ENCODE peak calls at places on chromosomes 16 and 17, in nine cellular contexts. X, Z, H, G, V, W, L, J and K are unnamed samples. For H3K4me1, the result is how much of the 10 kb centered on the place peaks cover.

GRCh38 chr17:42682400-42683384 is at the start of gene CNTNAP1:
- DNase-seq in L (peak), H (peak), G (peak), W (peak), J (peak), Z (no peak), V (no peak), X (peak), K (no peak)

GRCh38 chr16:70695351-70696070 is 9.7 kb upstream of the MTSS2 start:
- DNase-seq in X (no peak), G (peak), W (peak), V (peak), L (peak), Z (no peak), H (peak), J (no peak), K (no peak)

GRCh38 chr16:17578921-17579876 is 108.4 kb upstream of the XYLT1 start:
- DNase-seq in G (peak), V (peak), Z (no peak), X (peak), L (peak), H (peak), J (peak), W (peak), K (peak)

GRCh38 chr17:45838751-45839150 is 5.9 kb upstream of the SPPL2C start:
- DNase-seq in G (no peak), W (no peak), X (no peak), V (no peak), L (no peak), H (no peak), Z (no peak), J (no peak), K (no peak)

GRCh38 chr17:978110-979093 is 1.2 kb downstream of the NXN start:
- DNase-seq in G (peak), H (no peak), V (no peak), J (peak), X (peak), L (peak), W (peak), Z (no peak), K (peak)

GRCh38 chr16:21634216-21634615 is 18.2 kb downstream of the IGSF6 start:
- DNase-seq in G (no peak), J (no peak), X (no peak), V (no peak), H (no peak), L (no peak), W (peak), Z (no peak), K (no peak)

GRCh38 chr17:9817086-9817485 is 4.8 kb downstream of the GSG1L2 start:
- DNase-seq in H (peak), W (peak), L (no peak), X (no peak), Z (no peak), G (peak), V (no peak), J (peak), K (no peak)

GRCh38 chr16:87581867-87582220 is 20.5 kb upstream of the JPH3 start:
- DNase-seq in J (peak), H (peak), G (no peak), V (no peak), L (peak), X (peak), Z (no peak), W (peak), K (no peak)

GRCh38 chr16:83310816-83311215 is 497.0 kb upstream of the HSBP1 start:
- DNase-seq in X (no peak), W (no peak), H (no peak), G (no peak), V (no peak), Z (no peak), L (no peak), J (no peak), K (no peak)

GRCh38 chr17:15508466-15508865 is 41.0 kb upstream of the CDRT4 start:
- DNase-seq in L (no peak), H (no peak), J (no peak), V (no peak), X (no peak), G (no peak), W (no peak), Z (no peak), K (no peak)

GRCh38 chr16:3317315-3317999 is 12.2 kb downstream of the ZNF75A start:
- DNase-seq in W (no peak), X (no peak), V (no peak), L (no peak), Z (no peak), G (peak), H (no peak), J (peak), K (no peak)

GRCh38 chr17:2144701-2145100 is 89.8 kb downstream of the HIC1 start:
- DNase-seq in X (no peak), L (no peak), G (no peak), J (no peak), Z (no peak), V (no peak), H (no peak), W (no peak), K (no peak)

GRCh38 chr16:2529961-2530628 is 1.1 kb downstream of the CEMP1 start:
- DNase-seq in H (no peak), W (no peak), V (no peak), L (no peak), X (peak), J (no peak), G (no peak), Z (peak), K (peak)

GRCh38 chr16:11686713-11687112 is 18.5 kb downstream of the SNN start:
- DNase-seq in H (no peak), L (no peak), Z (no peak), V (no peak), W (no peak), J (no peak), X (no peak), G (no peak), K (no peak)

GRCh38 chr17:77281024-77281903 is 140.5 kb downstream of the SEC14L1 start:
- DNase-seq in W (peak), G (peak), X (no peak), H (peak), L (peak), Z (peak), V (peak), J (peak), K (peak)

GRCh38 chr16:86874141-86874540 is 295.8 kb downstream of the FOXL1 start:
- DNase-seq in V (no peak), J (peak), X (peak), W (peak), H (no peak), L (no peak), Z (no peak), G (peak), K (no peak)

GRCh38 chr16:24737391-24737871 is 8.0 kb downstream of the TNRC6A start:
- DNase-seq in J (peak), H (no peak), G (no peak), L (no peak), Z (no peak), V (no peak), W (no peak), X (no peak), K (no peak)

GRCh38 chr17:68456529-68457167 is 648 bp downstream of the WIPI1 start:
- DNase-seq in H (peak), Z (peak), W (peak), G (peak), X (peak), V (no peak), J (peak), L (peak), K (no peak)

GRCh38 chr17:64103751-64104364 is 26.1 kb downstream of the ERN1 start:
- DNase-seq in Z (no peak), V (no peak), X (no peak), L (no peak), H (no peak), J (no peak), G (no peak), W (no peak), K (no peak)

GRCh38 chr17:60851181-60851580 is 173.5 kb downstream of the BCAS3 start:
- DNase-seq in W (no peak), V (no peak), J (no peak), H (no peak), Z (no peak), L (no peak), G (no peak), X (no peak), K (no peak)

GRCh38 chr16:3982216-3982615 is 101.7 kb upstream of the CREBBP start:
- DNase-seq in L (no peak), X (no peak), G (no peak), Z (no peak), V (no peak), W (no peak), H (peak), J (no peak), K (no peak)

DNA sequence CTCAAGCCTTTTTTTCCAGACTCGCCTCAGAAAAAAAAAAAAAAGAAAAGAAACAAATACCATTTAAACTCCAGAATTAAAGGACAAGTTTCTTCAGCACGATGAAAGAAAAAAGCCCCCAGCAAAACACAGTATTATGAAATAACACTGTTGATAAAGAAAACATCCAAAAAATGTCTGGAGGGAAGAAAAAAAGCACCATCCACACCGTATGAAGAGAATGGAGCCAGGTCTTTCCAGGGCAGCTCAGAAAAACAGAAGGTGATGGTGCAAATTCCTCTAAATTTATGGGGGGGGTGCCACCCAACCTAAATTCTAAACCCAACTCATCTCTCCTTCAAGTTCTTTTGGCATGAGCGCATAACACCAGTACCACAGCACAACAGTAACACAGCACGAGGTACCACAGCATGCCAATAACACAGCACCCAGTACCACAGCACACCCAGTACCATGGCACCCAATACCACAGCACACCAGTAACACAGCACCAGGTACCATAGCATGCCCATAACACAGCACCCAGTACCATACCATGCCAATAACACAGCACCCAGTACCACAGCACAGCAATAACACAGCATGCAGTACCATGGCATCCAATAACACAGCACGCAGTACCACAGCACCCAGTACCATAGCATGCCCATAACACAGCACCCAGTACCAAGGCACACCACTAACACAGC is 19.0 kb downstream of the AXIN1 start:
- DNase-seq in L (no peak), W (no peak), G (no peak), H (no peak), Z (no peak), X (no peak), V (no peak), J (peak), K (no peak)
- H3K4me1 ChIP-seq in L (under half), W (under half), G (under half), H (under half), Z (under half), X (under half), V (half or more), J (under half), K (half or more)

GRCh38 chr17:34370997-34371395 is 8.0 kb upstream of the CCL1 start:
- DNase-seq in H (no peak), L (no peak), Z (no peak), X (no peak), W (no peak), G (no peak), J (no peak), V (no peak), K (no peak)
- H3K4me1 ChIP-seq in H (under half), L (under half), Z (under half), X (under half), W (under half), G (under half), J (under half), V (under half), K (under half)

GRCh38 chr17:21285164-21286065 is 904 bp downstream of the MAP2K3 start:
- DNase-seq in V (no peak), W (peak), Z (peak), J (peak), X (peak), L (peak), G (no peak), H (peak), K (no peak)

GRCh38 chr17:21287703-21288449 is 3.4 kb downstream of the MAP2K3 start:
- DNase-seq in V (peak), Z (peak), W (peak), X (peak), H (peak), J (peak), G (no peak), L (peak), K (peak)

GRCh38 chr17:21288581-21289017 is 4.1 kb downstream of the MAP2K3 start:
- DNase-seq in Z (peak), W (no peak), V (no peak), L (peak), H (no peak), J (no peak), X (no peak), G (no peak), K (peak)

GRCh38 chr17:21286066-21286770 is 1.7 kb downstream of the MAP2K3 start:
- DNase-seq in H (peak), X (peak), L (peak), G (peak), W (peak), V (no peak), Z (peak), J (peak), K (no peak)

GRCh38 chr17:21286771-21287702 is 2.5 kb downstream of the MAP2K3 start:
- DNase-seq in J (no peak), L (no peak), Z (peak), X (no peak), V (no peak), W (peak), H (no peak), G (no peak), K (no peak)
- H3K4me1 ChIP-seq in J (half or more), L (half or more), Z (under half), X (under half), V (under half), W (under half), H (under half), G (under half), K (half or more)

DNA sequence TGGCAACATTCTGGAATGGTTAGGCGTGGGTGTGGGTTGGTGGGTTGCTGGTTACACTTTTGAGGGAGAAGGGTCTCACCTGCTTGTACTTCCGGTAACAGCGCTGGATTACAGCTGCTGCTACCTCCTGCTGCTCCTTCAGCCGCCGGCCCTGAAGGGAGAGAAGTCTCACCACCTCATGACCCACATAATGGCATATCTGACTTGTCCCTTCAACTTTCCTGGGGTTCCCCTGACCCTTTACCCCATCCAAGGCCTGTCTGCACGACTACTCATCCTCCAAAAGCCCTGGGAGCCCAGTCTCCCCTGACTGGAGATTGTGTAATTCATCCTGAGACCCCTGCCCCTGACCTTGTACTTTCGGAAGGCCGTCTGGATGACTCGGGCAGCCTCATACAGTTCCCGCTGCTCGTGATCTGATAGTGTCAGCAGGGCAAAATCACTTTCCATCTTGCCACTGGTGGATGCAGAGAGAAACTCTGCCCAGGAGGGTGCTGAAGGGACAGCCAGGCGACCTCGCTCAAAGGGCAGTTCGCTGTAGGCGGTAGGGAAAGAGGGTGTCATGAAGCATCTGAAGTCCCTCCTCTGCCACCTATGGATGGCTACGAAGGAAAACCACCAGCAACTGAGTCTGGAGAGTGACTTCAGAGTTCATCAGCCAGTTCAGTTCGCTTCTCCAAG is 2.1 kb upstream of the SPAG7 start:
- DNase-seq in J (peak), W (no peak), L (no peak), G (peak), Z (no peak), H (no peak), V (no peak), X (no peak), K (peak)
- H3K4me1 ChIP-seq in J (under half), W (under half), L (half or more), G (under half), Z (under half), H (under half), V (under half), X (under half), K (under half)